ENCODE peak calls at places on chromosomes 11 and 22, in four cellular contexts. N, Q, W and Z are unnamed samples.

GRCh38 chr11:10514713-10515112 is 26.3 kb downstream of the RNF141 start:
- DNase-seq in N (no peak), Q (no peak), W (no peak), Z (no peak)

GRCh38 chr22:42847110-42847509 is 10.0 kb downstream of the ARFGAP3 start:
- DNase-seq in W (no peak), N (no peak), Q (no peak), Z (no peak)

GRCh38 chr11:98979212-98979611 is 41.5 kb upstream of the CNTN5 start:
- DNase-seq in N (no peak), Q (no peak), W (no peak), Z (no peak)

GRCh38 chr11:94194712-94195111 is 66.1 kb downstream of the PANX1 start:
- DNase-seq in W (no peak), Q (no peak), N (no peak), Z (no peak)

GRCh38 chr22:33329398-33329797 is 271.2 kb upstream of the SYN3 start:
- DNase-seq in Q (peak; percentile 55), N (peak; percentile 33), W (no peak), Z (no peak)

GRCh38 chr11:47236482-47236881 is 12.1 kb downstream of the ACP2 start:
- DNase-seq in W (no peak), N (no peak), Q (no peak), Z (no peak)

GRCh38 chr11:13225058-13226001 is 52.3 kb upstream of the BMAL1 start:
- DNase-seq in W (no peak), N (no peak), Q (no peak), Z (no peak)

GRCh38 chr11:72814831-72815618 is 814 bp downstream of the ATG16L2 start:
- DNase-seq in N (peak; percentile 54), Q (peak; percentile 86), W (peak; percentile 66), Z (peak; percentile 68)

GRCh38 chr11:61866231-61866957 is 25.0 kb downstream of the FADS3 start:
- DNase-seq in Q (no peak), W (peak; percentile 62), N (no peak), Z (no peak)

GRCh38 chr11:93234602-93235207 is 36.9 kb upstream of the SLC36A4 start:
- DNase-seq in W (peak; percentile 73), Q (peak; percentile 71), N (peak; percentile 61), Z (peak; percentile 79)

GRCh38 chr11:116856423-116856822 is 19.0 kb upstream of the APOA1 start:
- DNase-seq in Q (no peak), N (no peak), W (no peak), Z (no peak)

GRCh38 chr11:106424111-106424510 is 346.6 kb downstream of the AASDHPPT start:
- DNase-seq in Q (peak; percentile 1), N (no peak), W (no peak), Z (no peak)

GRCh38 chr11:72179804-72180396 is 12.0 kb upstream of the FOLR1 start:
- DNase-seq in Q (no peak), N (no peak), W (no peak), Z (no peak)

GRCh38 chr22:20086763-20087162 is 6.7 kb downstream of the DGCR8 start:
- DNase-seq in W (no peak), Q (no peak), N (no peak), Z (no peak)

DNA sequence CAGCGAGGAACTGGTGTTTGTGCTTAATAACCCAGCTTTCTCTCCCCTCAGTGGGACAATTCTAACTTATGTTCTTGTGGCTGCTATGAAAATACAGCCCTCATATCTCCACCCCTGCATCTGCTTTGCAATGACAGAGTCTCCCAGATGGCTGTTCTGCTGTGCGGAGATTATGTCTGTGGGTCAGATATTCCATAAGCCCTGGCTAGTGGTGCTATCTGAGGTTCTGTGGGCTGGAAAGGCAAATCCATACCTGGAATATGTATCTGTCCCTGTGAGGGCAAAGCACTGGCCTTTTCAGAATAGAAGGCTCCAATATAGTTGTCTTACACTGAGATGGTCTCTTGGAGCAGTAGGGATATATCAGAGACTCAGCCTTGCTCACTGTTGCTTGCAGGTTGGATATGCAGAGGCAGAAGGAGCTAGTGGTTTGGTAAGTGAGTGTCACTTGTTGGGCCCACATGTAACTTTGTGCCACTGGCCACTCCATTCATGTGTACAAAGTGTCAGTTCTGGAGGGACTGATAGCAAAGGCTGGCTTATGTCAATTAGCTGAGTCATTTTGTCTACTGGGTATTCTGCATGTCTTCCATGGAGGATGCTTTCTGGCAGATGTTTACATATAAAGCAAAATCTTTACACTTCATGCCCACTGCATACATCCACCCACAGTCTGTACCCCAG is 246.6 kb downstream of the FAM76B start:
- DNase-seq in Q (no peak), W (peak; percentile 90), N (no peak), Z (no peak)
- TF ChIP-seq USF2 in Q (no peak), W (no peak), N (no peak), Z (no peak)

DNA sequence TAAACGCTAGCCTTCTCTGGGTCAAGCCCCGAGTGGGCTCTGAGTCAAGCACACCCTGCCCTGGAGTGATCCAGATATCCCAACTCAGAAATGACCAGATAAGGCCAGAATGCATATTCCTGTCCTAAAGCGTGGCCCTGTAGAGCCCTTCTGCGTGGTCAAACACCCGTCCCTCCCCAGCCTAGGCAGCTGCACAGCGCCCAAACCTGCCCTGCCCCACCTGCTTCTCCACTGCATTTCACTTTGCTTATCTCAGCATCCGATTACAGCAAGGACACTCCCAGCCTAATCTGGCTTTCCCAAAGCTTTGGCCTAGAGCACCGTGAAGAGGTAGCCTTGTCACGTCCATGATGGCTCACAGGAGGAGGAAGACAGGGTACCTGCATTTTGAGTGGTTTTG is 11.9 kb upstream of the TMPRSS4 start:
- DNase-seq in W (no peak), N (no peak), Q (no peak), Z (no peak)
- TF ChIP-seq HMGXB4 in W (no peak), N (no peak), Q (no peak), Z (no peak)

GRCh38 chr11:88404363-88404762 is 66.8 kb upstream of the CTSC start:
- DNase-seq in N (no peak), Q (no peak), W (no peak), Z (no peak)

GRCh38 chr11:88402192-88402715 is 64.7 kb upstream of the CTSC start:
- DNase-seq in Q (peak; percentile 40), N (no peak), W (no peak), Z (no peak)

GRCh38 chr11:88399171-88399570 is 61.6 kb upstream of the CTSC start:
- DNase-seq in N (no peak), W (no peak), Q (no peak), Z (no peak)

GRCh38 chr11:88402784-88403183 is 65.2 kb upstream of the CTSC start:
- DNase-seq in W (no peak), Q (peak; percentile 11), N (no peak), Z (no peak)

DNA sequence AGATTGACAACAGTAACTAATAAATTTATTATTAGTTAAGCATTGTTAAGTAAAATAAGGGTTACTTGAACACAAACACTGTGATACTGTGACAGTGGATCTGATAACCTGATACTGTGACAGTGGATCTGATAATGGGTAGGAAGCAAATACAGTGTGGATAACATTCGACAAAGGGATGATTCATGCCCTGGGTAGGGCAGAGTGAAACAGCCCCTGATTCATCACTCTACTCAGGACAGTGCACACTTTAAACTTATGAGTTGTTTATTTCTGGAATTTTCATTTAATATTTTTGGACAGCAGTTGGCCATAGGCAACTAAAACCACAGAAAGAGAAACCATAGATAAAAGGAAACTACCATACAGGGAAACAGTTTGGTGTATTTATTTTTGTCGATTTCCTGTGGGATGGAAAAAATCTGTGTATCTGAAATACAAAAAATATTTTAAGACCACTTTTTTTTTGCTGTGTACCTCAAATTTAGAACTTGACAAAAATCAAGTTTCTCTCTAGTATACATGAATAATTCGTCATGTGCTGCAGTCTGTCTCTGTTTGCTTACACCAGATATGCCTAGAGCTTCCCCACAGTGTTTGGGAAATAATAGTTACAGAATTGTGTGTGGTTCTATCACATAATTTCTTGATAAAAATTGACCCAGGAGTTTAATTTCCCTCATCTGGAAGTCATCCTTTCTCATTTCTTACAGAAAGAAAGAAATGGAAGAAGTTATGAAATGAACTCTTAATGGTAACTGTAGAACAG is 61.0 kb upstream of the CTSC start:
- DNase-seq in Q (peak; percentile 39), W (peak; percentile 27), N (peak; percentile 31), Z (no peak)
- TF ChIP-seq USF2 in Q (no peak), W (no peak), N (no peak), Z (no peak)

GRCh38 chr22:38202437-38203089 is 769 bp downstream of the MAFF start:
- DNase-seq in N (peak; percentile 50), W (peak; percentile 83), Q (peak; percentile 60), Z (peak; percentile 50)

GRCh38 chr22:38201718-38202436 is at the start of gene MAFF:
- DNase-seq in Q (peak; percentile 94), N (peak; percentile 92), W (peak; percentile 97), Z (peak; percentile 96)

GRCh38 chr22:38204784-38205183 is 3.0 kb downstream of the MAFF start:
- DNase-seq in W (no peak), N (no peak), Q (no peak), Z (no peak)

GRCh38 chr22:38203855-38204497 is 2.2 kb downstream of the MAFF start:
- DNase-seq in W (no peak), Q (no peak), N (no peak), Z (no peak)

GRCh38 chr22:38203090-38203810 is 1.5 kb downstream of the MAFF start:
- DNase-seq in W (peak; percentile 49), Q (peak; percentile 47), N (peak; percentile 46), Z (peak; percentile 56)
- TF ChIP-seq HMGXB4 in W (no peak), Q (no peak), N (no peak), Z (peak; percentile 43)

GRCh38 chr11:58524232-58525036 is 16.5 kb upstream of the OR5B21 start:
- DNase-seq in N (peak; percentile 68), Q (peak; percentile 85), W (peak; percentile 84), Z (peak; percentile 68)
- TF ChIP-seq USF2 in N (no peak), Q (no peak), W (no peak), Z (no peak)

DNA sequence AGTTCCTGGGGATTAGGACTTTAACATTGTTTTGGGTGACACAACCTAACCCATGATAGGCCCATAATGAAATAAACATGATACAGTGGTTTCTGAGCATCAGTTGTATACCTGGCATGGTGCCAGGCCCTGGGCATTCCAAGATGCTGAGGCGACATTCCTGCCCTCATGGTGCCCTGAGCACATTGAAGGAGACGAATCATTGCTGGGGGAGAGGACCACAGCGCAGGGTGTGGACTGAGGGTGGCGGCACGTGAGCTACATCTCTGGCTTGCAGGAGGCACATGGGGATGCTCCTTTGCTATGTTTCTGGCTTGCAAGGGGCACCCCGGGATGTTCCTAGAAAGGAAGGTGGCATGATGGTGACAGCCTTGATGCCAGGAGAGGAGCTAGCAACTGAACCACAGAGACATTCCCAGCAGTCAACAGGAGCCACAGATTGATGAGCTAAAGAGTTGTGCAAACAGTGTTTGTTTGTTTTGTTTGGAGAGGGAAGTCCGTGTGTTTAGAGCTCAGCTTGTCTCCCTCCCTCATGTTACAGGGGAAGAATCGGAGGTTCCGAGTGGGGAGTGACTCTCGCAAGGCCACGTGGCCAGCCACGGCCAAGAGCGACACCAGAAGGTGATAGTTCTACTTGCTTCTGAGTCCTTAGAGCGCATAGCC is 106.4 kb downstream of the MIAT start:
- DNase-seq in Q (peak; percentile 97), W (no peak), N (peak; percentile 43), Z (no peak)
- TF ChIP-seq HMGXB4 in Q (no peak), W (no peak), N (no peak), Z (no peak)

DNA sequence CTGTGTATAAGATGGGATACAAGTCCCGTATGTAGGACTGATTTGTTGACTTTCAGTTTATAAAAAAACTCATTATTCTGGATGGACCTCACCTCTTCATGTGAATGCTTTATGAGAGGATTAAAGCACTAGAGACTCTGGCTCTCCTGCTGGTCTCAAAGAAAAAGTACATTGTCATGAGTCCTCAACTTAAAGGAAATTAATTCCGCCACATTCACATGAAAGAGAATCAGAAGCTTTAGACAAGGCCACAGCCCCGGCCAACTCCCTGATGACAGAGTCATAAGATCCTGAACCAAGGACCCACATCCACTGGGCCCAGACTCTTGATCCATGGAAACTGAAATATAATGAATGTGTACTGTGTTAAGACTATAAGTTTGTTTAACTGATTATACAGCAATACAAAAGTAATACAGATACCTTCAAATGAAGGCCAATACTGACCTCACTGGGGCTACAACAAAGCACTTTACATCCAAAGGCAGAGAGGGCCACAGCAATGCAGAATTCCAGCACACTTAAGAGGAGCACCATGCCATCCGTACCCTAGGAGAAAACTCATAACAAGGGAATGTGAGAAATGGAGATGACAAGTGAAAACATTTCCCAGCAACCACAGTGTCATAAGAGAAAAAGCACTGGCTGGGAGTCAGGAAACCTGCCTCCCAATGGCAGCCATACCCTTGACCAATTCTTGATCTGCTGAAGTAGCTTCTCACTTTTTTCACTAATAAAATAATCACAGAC is 25.4 kb upstream of the MS4A6A start:
- DNase-seq in N (no peak), W (no peak), Q (no peak), Z (no peak)
- TF ChIP-seq USF2 in N (no peak), W (no peak), Q (no peak), Z (no peak)